ENCODE peak calls at places on chromosome 6, in nine cellular contexts. P is glomerular endothelial cell; D is amniotic stem cell; E is activated T-helper 1 cell treated with anti-CD3 and anti-CD28 coated beads, Interleukin-2, amount 50 U/mL, for 16 hours; V is ELF-1; O is mammary epithelial cell; J is naive thymus-derived CD8-positive, alpha-beta T cell; R is stimulated activated naive B cell treated with anti-CD40 and anti-IgM and Interleukin-4, amounts not matched to agents 10 μg/mL and 1 μg/mL and 100 μg/mL, for 72 hours; Z is NCI-H1105 treated with DMSO at 0.1 percent for 48 hours. F is an unnamed sample.

GRCh38 chr6:169579712-169580111 is 122.1 kb downstream of the WDR27 start:
- DNase-seq in E (no peak), D (no peak), O (peak; percentile 60), J (no peak), V (no peak), R (no peak), Z (no peak), P (no peak), F (no peak)

GRCh38 chr6:111681856-111682255 is 76.2 kb upstream of the TRAF3IP2 start:
- DNase-seq in E (no peak), P (no peak), D (no peak), V (no peak), R (no peak), O (no peak), Z (no peak), J (no peak), F (no peak)

GRCh38 chr6:41426438-41426851 is 91.0 kb downstream of the NCR2 start:
- DNase-seq in E (no peak), P (no peak), R (peak; percentile 33), V (peak; percentile 67), J (no peak), D (no peak), Z (no peak), O (no peak), F (no peak)

GRCh38 chr6:98924647-98925046 is 23.1 kb downstream of the FBXL4 start:
- DNase-seq in P (no peak), O (no peak), E (no peak), J (no peak), R (no peak), Z (peak; percentile 82), D (no peak), V (no peak), F (peak; percentile 68)

GRCh38 chr6:14283600-14284235 is 166.1 kb downstream of the CD83 start:
- DNase-seq in O (no peak), D (no peak), E (no peak), V (no peak), P (no peak), R (no peak), J (no peak), Z (no peak), F (no peak)

GRCh38 chr6:16684195-16684689 is 77.0 kb downstream of the ATXN1 start:
- DNase-seq in V (no peak), D (no peak), O (peak; percentile 46), Z (no peak), P (no peak), J (no peak), R (no peak), E (no peak), F (no peak)

GRCh38 chr6:106247293-106247692 is 78.3 kb downstream of the ATG5 start:
- DNase-seq in Z (no peak), E (no peak), V (no peak), R (no peak), J (no peak), D (no peak), P (no peak), O (no peak), F (no peak)

GRCh38 chr6:23308166-23308565 is 738.8 kb downstream of the HDGFL1 start:
- DNase-seq in O (peak; percentile 28), Z (no peak), R (no peak), P (no peak), V (no peak), J (no peak), D (no peak), E (no peak), F (no peak)

GRCh38 chr6:169738972-169739529 is 12.3 kb downstream of the DYNLT2 start:
- DNase-seq in V (no peak), J (no peak), P (no peak), O (no peak), D (no peak), R (no peak), Z (no peak), E (no peak), F (no peak)

GRCh38 chr6:43478008-43478372 is 620 bp downstream of the TJAP1 start:
- DNase-seq in E (no peak), J (no peak), D (no peak), Z (no peak), R (no peak), V (no peak), O (no peak), P (no peak), F (no peak)

GRCh38 chr6:88349511-88349910 is 183.4 kb upstream of the CNR1 start:
- DNase-seq in D (no peak), V (no peak), R (no peak), Z (no peak), E (no peak), J (no peak), P (no peak), O (peak; percentile 58), F (no peak)

GRCh38 chr6:1335367-1336037 is 23.6 kb downstream of the FOXQ1 start:
- DNase-seq in D (peak; percentile 34), V (peak; percentile 81), J (no peak), O (peak; percentile 97), E (no peak), R (no peak), P (no peak), Z (peak; percentile 48), F (no peak)